ENCODE peak calls at places on chromosomes 1 and 21, in nine cellular contexts. R, V, A, G, I, X, W, L and B are unnamed samples.

GRCh38 chr1:243796016-243796415 is 54.0 kb downstream of the AKT3 start:
- DNase-seq in R (no peak), V (no peak), A (no peak), G (no peak), I (no peak), X (no peak), W (no peak), L (no peak), B (no peak)

GRCh38 chr1:25120286-25120685 is 112.0 kb downstream of the SYF2 start:
- DNase-seq in R (no peak), V (no peak), A (no peak), G (no peak), I (no peak), X (no peak), W (no peak), L (no peak), B (no peak)

GRCh38 chr1:57848406-57848805 is 424.5 kb upstream of the DAB1 start:
- DNase-seq in R (no peak), V (no peak), A (no peak), G (no peak), I (no peak), X (no peak), W (no peak), L (no peak), B (no peak)

GRCh38 chr21:36860736-36861594 is 105.5 kb downstream of the HLCS start:
- DNase-seq in R (no peak), V (no peak), A (no peak), G (no peak), I (no peak), X (no peak), W (no peak), L (no peak), B (no peak)

GRCh38 chr1:67347688-67348472 is 40.2 kb downstream of the IL12RB2 start:
- DNase-seq in R (peak; percentile 12), V (peak; percentile 35), A (peak; percentile 79), G (no peak), I (peak; percentile 21), X (peak; percentile 42), W (no peak), L (no peak), B (no peak)

GRCh38 chr1:155983191-155984023 is 5.1 kb upstream of the ARHGEF2 start:
- DNase-seq in R (no peak), V (peak; percentile 22), A (peak; percentile 45), G (peak; percentile 88), I (peak; percentile 84), X (no peak), W (peak; percentile 69), L (peak; percentile 88), B (peak; percentile 97)

GRCh38 chr1:217369271-217369981 is 261.5 kb downstream of the GPATCH2 start:
- DNase-seq in R (no peak), V (no peak), A (peak; percentile 32), G (no peak), I (no peak), X (no peak), W (no peak), L (no peak), B (no peak)

GRCh38 chr1:25472494-25472893 is 41.8 kb downstream of the MACO1 start:
- DNase-seq in R (no peak), V (no peak), A (no peak), G (no peak), I (no peak), X (no peak), W (no peak), L (no peak), B (no peak)

GRCh38 chr1:119276558-119276957 is 92.0 kb upstream of the HAO2 start:
- DNase-seq in R (no peak), V (no peak), A (peak; percentile 15), G (no peak), I (no peak), X (no peak), W (no peak), L (no peak), B (no peak)
- TF ChIP-seq CTCF in R (peak; percentile 39), V (no peak), A (peak; percentile 29), G (no peak), I (no peak), X (no peak), W (no peak), L (no peak), B (no peak)

GRCh38 chr21:24045373-24045772 is 1561.9 kb downstream of the MRPL39 start:
- DNase-seq in R (no peak), V (no peak), A (no peak), G (no peak), I (no peak), X (no peak), W (no peak), L (no peak), B (no peak)

GRCh38 chr21:24042687-24043086 is 1564.6 kb downstream of the MRPL39 start:
- DNase-seq in R (no peak), V (no peak), A (no peak), G (no peak), I (no peak), X (no peak), W (no peak), L (no peak), B (no peak)

GRCh38 chr21:24046816-24047443 is 1560.4 kb downstream of the MRPL39 start:
- DNase-seq in R (no peak), V (no peak), A (no peak), G (no peak), I (no peak), X (no peak), W (no peak), L (no peak), B (no peak)

GRCh38 chr21:24050233-24050632 is 1557.0 kb downstream of the MRPL39 start:
- DNase-seq in R (no peak), V (no peak), A (no peak), G (no peak), I (no peak), X (no peak), W (no peak), L (no peak), B (no peak)

DNA sequence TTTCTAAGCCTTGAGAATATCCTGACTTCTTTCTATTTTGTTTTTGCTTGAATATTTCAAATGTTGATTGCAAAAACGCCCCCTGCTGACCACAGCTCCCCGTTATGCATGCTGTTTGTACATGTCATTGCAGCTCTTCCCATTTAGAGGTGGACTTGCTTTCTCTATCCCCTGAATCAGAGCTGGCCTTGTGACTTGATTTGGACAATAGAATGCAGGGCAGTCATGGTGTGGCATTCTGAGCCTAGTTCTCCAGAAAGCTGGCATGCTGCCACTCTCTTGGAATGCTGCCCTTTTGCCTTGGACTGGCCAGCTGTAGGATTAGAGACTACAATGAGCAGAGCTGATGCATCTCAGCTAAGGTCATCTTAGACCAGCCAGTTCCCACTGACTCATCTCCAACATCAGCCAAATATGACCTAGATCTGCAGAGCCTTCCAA is 1561.5 kb downstream of the MRPL39 start:
- DNase-seq in R (no peak), V (peak; percentile 1), A (peak; percentile 1), G (peak; percentile 70), I (peak; percentile 49), X (peak; percentile 18), W (peak; percentile 55), L (no peak), B (no peak)
- TF ChIP-seq CTCF in R (peak; percentile 49), V (peak; percentile 31), A (peak; percentile 25), G (no peak), I (no peak), X (no peak), W (no peak), L (no peak), B (peak; percentile 29)

DNA sequence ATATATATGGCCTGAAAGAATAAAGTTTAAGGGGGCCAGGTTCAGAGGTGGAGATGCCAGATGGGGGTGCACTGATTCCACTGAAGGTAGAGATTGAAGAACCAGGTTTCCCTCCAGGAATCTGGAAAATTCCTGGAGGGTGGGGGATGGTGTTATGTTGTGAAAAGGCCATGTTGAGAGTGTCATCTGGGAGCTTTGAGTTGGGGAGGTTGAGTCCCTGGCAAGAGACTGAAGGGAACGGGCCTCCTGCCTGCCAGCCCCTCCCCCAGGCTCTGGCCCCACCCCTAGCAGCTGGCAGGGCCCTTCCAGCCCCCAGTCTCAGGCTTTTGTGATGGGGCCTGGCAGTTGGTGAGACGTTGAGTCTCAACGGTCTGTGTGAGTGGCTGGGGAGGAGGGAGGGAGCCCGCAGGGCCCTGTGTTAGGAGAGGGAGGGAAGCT is 4.1 kb downstream of the PTPRU start:
- DNase-seq in R (no peak), V (no peak), A (peak; percentile 46), G (no peak), I (no peak), X (peak; percentile 36), W (no peak), L (no peak), B (no peak)
- TF ChIP-seq CTCF in R (peak; percentile 36), V (no peak), A (peak; percentile 49), G (no peak), I (no peak), X (peak; percentile 33), W (no peak), L (no peak), B (peak; percentile 28)

GRCh38 chr21:23398726-23399125 is 2208.6 kb downstream of the MRPL39 start:
- DNase-seq in R (no peak), V (no peak), A (no peak), G (no peak), I (no peak), X (no peak), W (no peak), L (no peak), B (no peak)

GRCh38 chr21:23394458-23394857 is 2212.8 kb downstream of the MRPL39 start:
- DNase-seq in R (no peak), V (no peak), A (no peak), G (no peak), I (no peak), X (no peak), W (no peak), L (no peak), B (no peak)
- TF ChIP-seq CTCF in R (no peak), V (no peak), A (no peak), G (no peak), I (no peak), X (no peak), W (no peak), L (no peak), B (peak; percentile 15)

DNA sequence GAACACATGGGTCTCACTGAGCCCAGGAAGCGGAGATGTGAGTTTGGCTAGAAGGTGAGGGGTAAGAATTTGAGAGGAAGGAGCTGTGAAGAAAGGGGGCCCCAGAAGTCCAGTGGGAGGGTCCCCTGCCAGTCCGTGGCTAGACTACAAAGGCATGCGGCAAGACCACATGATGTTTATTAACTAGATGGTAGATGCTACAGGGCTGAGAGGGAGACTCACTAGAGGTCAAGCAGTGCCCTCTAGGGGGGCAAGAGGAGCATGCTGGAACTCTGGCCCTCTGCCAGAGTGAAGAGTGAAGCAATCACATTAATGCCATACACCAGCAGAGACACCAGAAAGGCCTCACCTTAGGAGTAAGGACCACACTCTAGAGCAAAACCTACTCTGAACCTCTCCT is 12.2 kb downstream of the KIAA0319L start:
- DNase-seq in R (no peak), V (no peak), A (peak; percentile 83), G (no peak), I (no peak), X (peak; percentile 55), W (no peak), L (no peak), B (no peak)
- TF ChIP-seq CTCF in R (peak; percentile 75), V (peak; percentile 58), A (peak; percentile 70), G (no peak), I (no peak), X (no peak), W (no peak), L (no peak), B (peak; percentile 27)

GRCh38 chr1:248873993-248874671 is 15.2 kb upstream of the ZNF692 start:
- DNase-seq in R (peak; percentile 60), V (peak; percentile 77), A (peak; percentile 84), G (peak; percentile 87), I (peak; percentile 88), X (peak; percentile 79), W (peak; percentile 81), L (peak; percentile 97), B (peak; percentile 89)
- TF ChIP-seq CTCF in R (no peak), V (no peak), A (no peak), G (no peak), I (no peak), X (no peak), W (no peak), L (no peak), B (no peak)